ENCODE peak calls at places on chromosomes 2 and 18, in seven cellular contexts. T, O, H, C, M, X and G are unnamed samples.

GRCh38 chr2:39530423-39530866 is 93.4 kb upstream of the MAP4K3 start:
- DNase-seq in T (peak), O (peak), H (peak), C (no peak), M (no peak), X (no peak), G (no peak)

GRCh38 chr2:137897082-137897481 is 67.2 kb upstream of the HNMT start:
- DNase-seq in T (no peak), O (no peak), H (no peak), C (no peak), M (no peak), X (no peak), G (no peak)

GRCh38 chr18:25464211-25464610 is 112.2 kb upstream of the ZNF521 start:
- DNase-seq in T (peak), O (peak), H (no peak), C (no peak), M (no peak), X (no peak), G (no peak)

GRCh38 chr2:62291052-62291451 is 95.1 kb downstream of the B3GNT2 start:
- DNase-seq in T (no peak), O (no peak), H (no peak), C (no peak), M (no peak), X (no peak), G (no peak)

GRCh38 chr2:160952462-160952861 is 207.8 kb upstream of the TANK start:
- DNase-seq in T (no peak), O (peak), H (peak), C (peak), M (peak), X (no peak), G (no peak)

GRCh38 chr18:35029770-35030169 is 11.4 kb upstream of the MAPRE2 start:
- DNase-seq in T (no peak), O (no peak), H (no peak), C (no peak), M (no peak), X (no peak), G (no peak)

GRCh38 chr18:29749699-29750098 is 1292.8 kb downstream of the DSC3 start:
- DNase-seq in T (no peak), O (peak), H (peak), C (no peak), M (no peak), X (no peak), G (no peak)

GRCh38 chr2:41716497-41716896 is 331.3 kb upstream of the PKDCC start:
- DNase-seq in T (no peak), O (no peak), H (no peak), C (no peak), M (no peak), X (no peak), G (no peak)

GRCh38 chr2:84830758-84831500 is 50.0 kb downstream of the TRABD2A start:
- DNase-seq in T (no peak), O (no peak), H (no peak), C (no peak), M (no peak), X (no peak), G (no peak)

GRCh38 chr18:48486762-48487161 is 52.1 kb upstream of the CTIF start:
- DNase-seq in T (peak), O (peak), H (peak), C (no peak), M (no peak), X (no peak), G (no peak)

GRCh38 chr2:31033032-31033431 is 105.2 kb downstream of the GALNT14 start:
- DNase-seq in T (no peak), O (no peak), H (no peak), C (no peak), M (no peak), X (no peak), G (no peak)

GRCh38 chr2:215850380-215850779 is 163.0 kb downstream of the MREG start:
- DNase-seq in T (peak), O (no peak), H (no peak), C (no peak), M (no peak), X (no peak), G (no peak)

GRCh38 chr18:61337527-61337926 is 4.3 kb downstream of the CDH20 start:
- DNase-seq in T (no peak), O (no peak), H (no peak), C (no peak), M (no peak), X (no peak), G (no peak)

GRCh38 chr18:58313491-58314032 is 269.5 kb downstream of the NEDD4L start:
- DNase-seq in T (no peak), O (no peak), H (no peak), C (no peak), M (no peak), X (no peak), G (no peak)

GRCh38 chr18:53153281-53153680 is 813.3 kb downstream of the DCC start:
- DNase-seq in T (no peak), O (no peak), H (peak), C (no peak), M (no peak), X (no peak), G (no peak)

GRCh38 chr2:198056836-198057235 is 252.4 kb downstream of the PLCL1 start:
- DNase-seq in T (no peak), O (no peak), H (no peak), C (no peak), M (no peak), X (no peak), G (no peak)

GRCh38 chr18:69518989-69519388 is 118.3 kb downstream of the DOK6 start:
- DNase-seq in T (no peak), O (peak), H (peak), C (no peak), M (no peak), X (no peak), G (no peak)

GRCh38 chr2:125313806-125314205 is 1288.7 kb downstream of the CNTNAP5 start:
- DNase-seq in T (no peak), O (no peak), H (no peak), C (no peak), M (no peak), X (no peak), G (no peak)

GRCh38 chr2:169705927-169706326 is 11.7 kb downstream of the PHOSPHO2 start:
- DNase-seq in T (no peak), O (peak), H (peak), C (no peak), M (no peak), X (no peak), G (no peak)

GRCh38 chr2:113181491-113182051 is 7.8 kb downstream of the PSD4 start:
- DNase-seq in T (no peak), O (no peak), H (no peak), C (no peak), M (no peak), X (peak), G (no peak)

GRCh38 chr2:29295843-29296242 is 180.6 kb downstream of the CLIP4 start:
- DNase-seq in T (no peak), O (peak), H (no peak), C (no peak), M (no peak), X (no peak), G (no peak)
- H3K27ac ChIP-seq in T (no peak), O (no peak), H (no peak), C (no peak), M (no peak), X (no peak), G (no peak)

GRCh38 chr2:4354678-4355077 is 651.3 kb downstream of the DCDC2C start:
- DNase-seq in T (peak), O (no peak), H (no peak), C (no peak), M (no peak), X (peak), G (no peak)

GRCh38 chr2:4354164-4354563 is 650.8 kb downstream of the DCDC2C start:
- DNase-seq in T (peak), O (no peak), H (no peak), C (no peak), M (no peak), X (no peak), G (no peak)

GRCh38 chr2:4358855-4359254 is 655.5 kb downstream of the DCDC2C start:
- DNase-seq in T (no peak), O (no peak), H (no peak), C (no peak), M (no peak), X (no peak), G (no peak)

GRCh38 chr2:4353668-4354067 is 650.3 kb downstream of the DCDC2C start:
- DNase-seq in T (no peak), O (no peak), H (no peak), C (no peak), M (no peak), X (no peak), G (no peak)
- TF ChIP-seq CTCF in T (no peak), O (no peak), H (no peak), C (no peak), M (no peak), X (no peak), G (no peak)

GRCh38 chr2:210557721-210558120 is 1.3 kb downstream of the CPS1 start:
- DNase-seq in T (no peak), O (no peak), H (no peak), C (no peak), M (no peak), X (no peak), G (no peak)
- H3K27ac ChIP-seq in T (no peak), O (no peak), H (no peak), C (no peak), M (no peak), X (no peak), G (no peak)

GRCh38 chr2:241836257-241836656 is 22.4 kb downstream of the PDCD1 start:
- DNase-seq in T (no peak), O (no peak), H (no peak), C (no peak), M (no peak), X (no peak), G (no peak)
- TF ChIP-seq CTCF in T (no peak), O (no peak), H (no peak), C (no peak), M (peak), X (no peak), G (no peak)

GRCh38 chr2:135528006-135528405 is 3.0 kb downstream of the ZRANB3 start:
- DNase-seq in T (no peak), O (no peak), H (no peak), C (no peak), M (no peak), X (no peak), G (no peak)
- H3K27ac ChIP-seq in T (no peak), O (no peak), H (no peak), C (no peak), M (no peak), X (no peak), G (no peak)

GRCh38 chr2:173109253-173110188 is 33.9 kb downstream of the MAP3K20 start:
- DNase-seq in T (no peak), O (peak), H (peak), C (no peak), M (no peak), X (no peak), G (no peak)

GRCh38 chr2:173101687-173102086 is 26.0 kb downstream of the MAP3K20 start:
- DNase-seq in T (peak), O (no peak), H (peak), C (no peak), M (no peak), X (no peak), G (no peak)

GRCh38 chr2:173104156-173104555 is 28.5 kb downstream of the MAP3K20 start:
- DNase-seq in T (no peak), O (peak), H (no peak), C (no peak), M (no peak), X (no peak), G (no peak)

GRCh38 chr2:173106959-173107628 is 31.4 kb downstream of the MAP3K20 start:
- DNase-seq in T (no peak), O (no peak), H (no peak), C (no peak), M (no peak), X (peak), G (no peak)

DNA sequence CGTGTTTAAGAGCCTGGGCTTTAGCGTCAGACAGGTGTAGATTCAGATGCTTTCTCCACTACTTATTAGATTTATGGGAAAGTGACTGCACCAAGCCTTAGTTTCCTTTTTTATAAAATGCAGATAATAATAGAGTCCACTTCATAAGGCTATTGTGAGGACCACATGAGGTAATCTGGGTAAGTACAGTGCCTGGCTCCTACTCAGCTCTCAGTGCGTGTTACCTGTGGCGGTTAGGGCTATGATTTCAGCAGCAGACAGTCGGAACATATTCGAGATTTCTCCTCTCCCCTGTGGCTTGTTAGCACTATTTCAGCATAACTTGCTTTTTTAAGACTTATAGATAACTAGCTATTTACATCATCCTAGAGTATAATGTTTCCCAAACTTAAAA is 32.0 kb downstream of the MAP3K20 start:
- DNase-seq in T (no peak), O (no peak), H (no peak), C (no peak), M (no peak), X (no peak), G (no peak)
- TF ChIP-seq CTCF in T (no peak), O (no peak), H (no peak), C (no peak), M (no peak), X (no peak), G (no peak)